ENCODE peak calls at places on chromosomes 11 and 22, in six cellular contexts. N is brain microvascular endothelial cell, F is suprapubic skin, Y is IMR-90, L is esophagus squamous epithelium, W is cardiac muscle cell. H is an unnamed sample. For H3K27me3, the result is how much of the 10 kb centered on the place peaks cover.

GRCh38 chr22:18954333-18954732 is 18.2 kb upstream of the PRODH start:
- DNase-seq in W (peak), F (peak), N (peak), L (no peak), Y (peak), H (peak)

GRCh38 chr22:20463324-20464095 is 25.9 kb upstream of the SCARF2 start:
- DNase-seq in L (no peak), Y (no peak), F (no peak), N (no peak), W (no peak), H (peak)

GRCh38 chr11:64266339-64266738 is 15.0 kb downstream of the PLCB3 start:
- DNase-seq in W (no peak), N (peak), L (no peak), F (no peak), Y (no peak), H (no peak)

GRCh38 chr22:28023774-28024173 is 104.7 kb upstream of the PITPNB start:
- DNase-seq in L (no peak), W (no peak), Y (no peak), F (no peak), N (no peak), H (no peak)

GRCh38 chr11:111064118-111064517 is 181.4 kb upstream of the POU2AF2 start:
- DNase-seq in F (no peak), Y (peak), W (no peak), N (peak), L (no peak), H (no peak)

GRCh38 chr11:72584933-72585597 is 89.2 kb downstream of the PDE2A start:
- DNase-seq in F (peak), Y (no peak), N (no peak), W (no peak), L (no peak), H (no peak)

GRCh38 chr11:9691865-9692264 is 28.0 kb downstream of the SWAP70 start:
- DNase-seq in F (no peak), Y (peak), W (no peak), L (no peak), N (no peak), H (no peak)

GRCh38 chr11:128146926-128147605 is 440.3 kb downstream of the ETS1 start:
- DNase-seq in L (no peak), F (no peak), Y (no peak), W (no peak), N (no peak), H (no peak)

GRCh38 chr11:60858731-60859464 is 3.1 kb upstream of the PTGDR2 start:
- DNase-seq in N (no peak), F (peak), W (no peak), L (no peak), Y (no peak), H (no peak)

GRCh38 chr11:132610216-132610615 is 922.1 kb downstream of the OPCML start:
- DNase-seq in N (no peak), W (no peak), Y (peak), L (no peak), F (no peak), H (no peak)

GRCh38 chr11:13784848-13785247 is 116.4 kb downstream of the FAR1 start:
- DNase-seq in N (no peak), F (no peak), L (no peak), Y (no peak), W (no peak), H (no peak)

DNA sequence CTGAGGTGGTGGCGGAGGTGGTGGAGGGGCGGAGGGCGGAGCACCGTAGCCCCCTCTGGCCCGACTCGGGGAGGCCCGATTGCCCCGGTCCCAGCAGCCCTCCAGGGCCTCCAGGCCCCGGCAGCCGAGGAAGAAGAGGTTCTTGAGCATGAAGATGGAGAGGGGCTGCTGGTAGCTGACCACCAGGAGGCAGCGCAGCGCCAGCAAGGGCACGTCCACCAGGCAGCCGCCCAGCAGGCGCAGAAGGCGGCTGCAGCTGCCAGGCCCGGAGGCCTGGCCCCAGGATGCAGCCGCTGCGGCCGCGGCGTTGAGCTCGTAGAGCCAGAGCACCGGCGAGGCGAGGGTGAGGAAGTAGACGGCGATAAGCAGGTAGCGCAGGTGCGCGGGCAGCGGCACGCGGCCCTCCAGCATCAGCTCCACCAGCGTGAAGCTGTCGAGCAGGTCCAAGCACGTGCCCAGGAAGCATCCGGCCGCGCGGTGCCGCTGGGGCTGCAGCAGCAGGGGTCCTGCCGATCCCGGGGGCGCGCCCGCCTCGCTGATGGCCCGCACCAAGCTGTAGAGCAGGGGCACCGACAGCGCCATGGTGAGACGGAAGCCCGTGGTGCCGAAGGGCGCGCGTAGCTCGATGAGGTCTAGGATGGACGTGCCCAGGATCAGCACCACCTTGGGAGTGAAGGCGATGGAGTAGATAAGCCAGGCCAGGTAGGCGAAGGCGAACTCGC is 1.5 kb downstream of the TMEM121B start:
- DNase-seq in L (no peak), N (no peak), Y (no peak), W (no peak), F (no peak), H (no peak)
- TF ChIP-seq CTCF in L (peak), N (peak), Y (no peak), W (peak), F (peak), H (no peak)

GRCh38 chr22:46007848-46008261 is 30.9 kb upstream of the WNT7B start:
- DNase-seq in N (peak), Y (peak), F (peak), W (no peak), L (no peak), H (no peak)
- H3K27me3 ChIP-seq in N (under half), Y (under half), F (under half), W (under half), L (under half), H (under half)

GRCh38 chr11:90809581-90809980 is 586.7 kb upstream of the CHORDC1 start:
- DNase-seq in F (no peak), N (no peak), L (no peak), Y (no peak), W (no peak), H (no peak)

GRCh38 chr11:90803366-90803765 is 580.5 kb upstream of the CHORDC1 start:
- DNase-seq in W (no peak), N (no peak), Y (no peak), F (no peak), L (no peak), H (no peak)

GRCh38 chr11:90798769-90799168 is 575.9 kb upstream of the CHORDC1 start:
- DNase-seq in F (no peak), W (no peak), Y (no peak), N (no peak), L (no peak), H (no peak)

GRCh38 chr11:90805172-90805571 is 582.3 kb upstream of the CHORDC1 start:
- DNase-seq in Y (no peak), N (no peak), W (no peak), F (no peak), L (no peak), H (no peak)

GRCh38 chr11:90803781-90804180 is 580.9 kb upstream of the CHORDC1 start:
- DNase-seq in L (no peak), W (no peak), Y (no peak), F (no peak), N (no peak), H (no peak)
- H3K27ac ChIP-seq in L (no peak), W (no peak), Y (no peak), F (no peak), N (no peak), H (no peak)

GRCh38 chr11:75765116-75765515 is 3.5 kb upstream of the DGAT2 start:
- DNase-seq in Y (no peak), W (no peak), N (no peak), L (no peak), F (no peak), H (no peak)

GRCh38 chr11:75768112-75768908 is at the start of gene DGAT2:
- DNase-seq in L (no peak), F (no peak), Y (peak), N (peak), W (peak), H (peak)

GRCh38 chr11:75767793-75768111 is 826 bp upstream of the DGAT2 start:
- DNase-seq in F (no peak), L (no peak), Y (no peak), N (no peak), W (no peak), H (no peak)

GRCh38 chr11:75767228-75767572 is 1.4 kb upstream of the DGAT2 start:
- DNase-seq in Y (no peak), W (no peak), N (no peak), F (no peak), L (no peak), H (no peak)

DNA sequence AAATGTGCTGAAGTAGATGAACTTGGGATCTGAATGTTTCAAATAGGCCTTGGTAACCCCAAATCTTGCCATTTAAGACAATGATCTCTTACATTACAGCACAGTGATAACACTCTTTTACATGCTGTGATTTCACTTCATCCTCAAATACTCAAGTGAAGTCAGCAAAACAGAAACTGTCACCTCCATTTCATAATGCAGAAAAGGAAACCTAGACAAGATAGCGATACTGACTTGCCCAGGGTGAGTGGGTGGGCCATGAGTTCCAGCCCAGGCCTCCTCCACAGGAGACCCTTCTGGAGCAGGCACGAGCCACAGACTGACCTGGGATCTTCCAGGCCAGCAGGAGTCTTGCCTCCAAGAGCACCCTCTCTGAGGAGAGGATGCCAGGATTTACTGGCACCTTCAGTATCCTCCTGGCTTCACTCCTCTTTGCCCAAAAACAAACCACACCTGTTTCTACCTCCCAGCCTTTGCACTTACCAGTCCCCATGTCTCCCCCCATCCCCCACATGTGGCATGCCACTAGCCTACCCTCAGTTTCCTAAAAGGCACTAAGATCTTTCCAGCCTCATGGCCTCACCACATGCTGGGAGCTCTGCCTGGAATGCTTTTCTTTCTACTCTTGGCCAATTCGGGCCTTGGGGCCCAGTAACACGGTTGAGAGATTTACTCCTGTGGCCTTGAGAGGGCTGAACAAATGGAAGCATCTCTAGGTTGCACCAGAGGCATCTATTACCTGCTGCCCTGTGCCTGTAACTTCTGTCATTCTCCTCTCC is 1.9 kb upstream of the DGAT2 start:
- DNase-seq in Y (no peak), W (no peak), N (no peak), L (no peak), F (no peak), H (no peak)
- TF ChIP-seq CTCF in Y (no peak), W (no peak), N (no peak), L (no peak), F (no peak), H (no peak)

DNA sequence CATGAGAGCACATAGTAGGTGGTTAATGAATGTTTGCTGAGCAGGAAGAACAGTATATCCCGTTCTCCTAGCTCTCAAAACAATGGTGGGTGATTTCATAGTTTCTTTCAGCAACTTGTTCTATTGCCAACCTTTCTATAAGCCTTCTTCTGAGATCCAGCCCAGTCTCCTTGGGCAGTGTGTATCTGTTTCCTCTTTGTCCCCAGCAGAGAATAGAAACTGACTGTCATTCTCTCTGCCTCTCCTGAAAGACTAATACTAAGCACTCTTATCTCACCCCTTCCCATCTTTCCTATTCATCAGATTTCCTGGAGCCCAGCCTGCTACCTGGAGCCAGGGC is 272.9 kb downstream of the ST3GAL4 start:
- DNase-seq in L (no peak), F (no peak), N (no peak), Y (no peak), W (no peak), H (no peak)
- H3K27me3 ChIP-seq in L (under half), F (under half), N (under half), Y (under half), W (under half), H (under half)

DNA sequence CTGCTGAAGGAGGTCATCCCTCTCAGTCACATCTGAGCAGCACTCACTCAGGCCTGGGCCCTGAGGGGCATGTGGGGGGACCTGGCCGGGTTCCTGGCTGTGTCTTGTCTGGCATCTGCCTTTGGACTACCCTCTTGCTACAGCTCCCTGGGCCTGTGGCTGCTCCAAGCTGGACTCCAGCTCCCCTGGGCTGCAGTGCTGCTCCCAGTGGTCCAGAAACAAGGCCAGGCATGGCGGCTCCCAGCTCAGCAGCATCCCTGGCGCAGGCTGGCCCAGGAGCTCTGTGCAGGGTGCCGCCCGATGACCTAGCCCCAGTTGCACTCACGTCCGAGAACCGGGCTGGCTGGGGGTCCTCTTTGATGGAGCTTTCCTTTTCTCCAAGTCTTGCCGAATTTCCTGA is 5.3 kb downstream of the CDPF1 start:
- DNase-seq in N (no peak), W (no peak), L (no peak), Y (no peak), F (no peak), H (no peak)
- H3K27ac ChIP-seq in N (no peak), W (no peak), L (no peak), Y (no peak), F (no peak), H (no peak)

GRCh38 chr22:45034156-45034555 is 24.4 kb upstream of the PHF21B start:
- DNase-seq in Y (no peak), N (no peak), L (no peak), W (no peak), F (no peak), H (no peak)

GRCh38 chr22:45033136-45033535 is 23.3 kb upstream of the PHF21B start:
- DNase-seq in F (no peak), N (no peak), L (no peak), Y (no peak), W (no peak), H (no peak)

GRCh38 chr22:45034821-45035220 is 25.0 kb upstream of the PHF21B start:
- DNase-seq in W (no peak), Y (no peak), L (no peak), F (no peak), N (no peak), H (no peak)

GRCh38 chr22:45039206-45039605 is 29.4 kb upstream of the PHF21B start:
- DNase-seq in W (no peak), L (no peak), F (no peak), N (no peak), Y (no peak), H (no peak)

GRCh38 chr22:45036154-45036553 is 26.3 kb upstream of the PHF21B start:
- DNase-seq in Y (peak), F (no peak), W (no peak), N (no peak), L (no peak), H (no peak)
- TF ChIP-seq CTCF in Y (no peak), F (no peak), W (no peak), N (no peak), L (no peak), H (no peak)

GRCh38 chr22:37202706-37203105 is 9.6 kb downstream of the SSTR3 start:
- DNase-seq in W (no peak), F (peak), N (no peak), L (no peak), Y (no peak), H (no peak)
- H3K27me3 ChIP-seq in W (under half), F (under half), N (under half), L (under half), Y (under half), H (under half)

H was measured in CD4-positive, alpha-beta T cell.